ENCODE peak calls at places on chromosomes 2 and 18, in eight cellular contexts. O is uterus, G is GM23248, Q is epithelial cell of proximal tubule, Y is choroid plexus epithelial cell, V is psoas muscle, D is fibroblast of lung, F is GM12878. X is an unnamed sample.

GRCh38 chr2:105376789-105377231 is 22.0 kb downstream of the FHL2 start:
- DNase-seq in O (no peak), G (peak), Q (no peak), Y (peak), V (no peak), D (peak), F (no peak), X (no peak)

GRCh38 chr2:140451324-140451723 is 1671.1 kb upstream of the NXPH2 start:
- DNase-seq in O (no peak), G (no peak), Q (no peak), Y (no peak), V (no peak), D (no peak), F (no peak), X (no peak)

GRCh38 chr18:70301667-70302066 is 12.8 kb downstream of the SOCS6 start:
- DNase-seq in O (no peak), G (no peak), Q (no peak), Y (no peak), V (no peak), D (no peak), F (no peak), X (no peak)

GRCh38 chr2:25481381-25482310 is 139.9 kb upstream of the DNMT3A start:
- DNase-seq in O (no peak), G (peak), Q (no peak), Y (peak), V (no peak), D (peak), F (no peak), X (no peak)

GRCh38 chr2:81050580-81050979 is 746.0 kb upstream of the LRRTM1 start:
- DNase-seq in O (no peak), G (no peak), Q (no peak), Y (no peak), V (no peak), D (no peak), F (no peak), X (no peak)

GRCh38 chr2:237299897-237300296 is 114.1 kb downstream of the COL6A3 start:
- DNase-seq in O (no peak), G (peak), Q (peak), Y (peak), V (no peak), D (peak), F (no peak), X (peak)

GRCh38 chr2:236665572-236666118 is 96.0 kb downstream of the ACKR3 start:
- DNase-seq in O (no peak), G (peak), Q (no peak), Y (no peak), V (no peak), D (no peak), F (no peak), X (no peak)

GRCh38 chr2:157596992-157597681 is 31.5 kb downstream of the ACVR1C start:
- DNase-seq in O (no peak), G (peak), Q (no peak), Y (peak), V (peak), D (peak), F (no peak), X (no peak)

GRCh38 chr2:238504181-238504711 is 77.5 kb downstream of the ASB1 start:
- DNase-seq in O (peak), G (no peak), Q (no peak), Y (no peak), V (no peak), D (no peak), F (no peak), X (no peak)

GRCh38 chr2:20992201-20992711 is 51.6 kb downstream of the APOB start:
- DNase-seq in O (peak), G (peak), Q (no peak), Y (peak), V (no peak), D (no peak), F (no peak), X (no peak)

GRCh38 chr2:200466703-200467418 is 43.0 kb downstream of the KCTD18 start:
- DNase-seq in O (peak), G (peak), Q (no peak), Y (peak), V (peak), D (peak), F (no peak), X (no peak)

GRCh38 chr2:53104263-53104662 is 663.3 kb upstream of the CHAC2 start:
- DNase-seq in O (no peak), G (peak), Q (peak), Y (peak), V (no peak), D (peak), F (no peak), X (peak)

GRCh38 chr2:67486041-67486796 is 89.1 kb downstream of the ETAA1 start:
- DNase-seq in O (no peak), G (peak), Q (no peak), Y (no peak), V (no peak), D (peak), F (no peak), X (no peak)

GRCh38 chr2:235674812-235675211 is 181.0 kb downstream of the AGAP1 start:
- DNase-seq in O (no peak), G (no peak), Q (no peak), Y (no peak), V (no peak), D (no peak), F (no peak), X (no peak)

GRCh38 chr18:31273812-31274527 is 44.0 kb upstream of the DSG1 start:
- DNase-seq in O (no peak), G (no peak), Q (no peak), Y (no peak), V (no peak), D (no peak), F (no peak), X (no peak)

GRCh38 chr2:113232730-113233129 is 46.0 kb downstream of the PAX8 start:
- DNase-seq in O (no peak), G (no peak), Q (no peak), Y (no peak), V (no peak), D (peak), F (no peak), X (no peak)

GRCh38 chr2:17976871-17977746 is 98.6 kb downstream of the KCNS3 start:
- DNase-seq in O (peak), G (peak), Q (peak), Y (peak), V (peak), D (peak), F (no peak), X (peak)

GRCh38 chr2:157256621-157257020 is 884 bp upstream of the GALNT5 start:
- DNase-seq in O (no peak), G (peak), Q (no peak), Y (no peak), V (no peak), D (peak), F (peak), X (no peak)

GRCh38 chr2:74441690-74442482 is at the start of gene RTKN:
- DNase-seq in O (no peak), G (peak), Q (peak), Y (no peak), V (no peak), D (no peak), F (no peak), X (no peak)

GRCh38 chr2:196445991-196446390 is 193.5 kb upstream of the CCDC150 start:
- DNase-seq in O (no peak), G (no peak), Q (no peak), Y (no peak), V (no peak), D (no peak), F (no peak), X (no peak)

GRCh38 chr2:195488567-195488966 is 168.5 kb upstream of the SLC39A10 start:
- DNase-seq in O (no peak), G (peak), Q (no peak), Y (peak), V (no peak), D (no peak), F (no peak), X (no peak)

GRCh38 chr2:317501-318424 is 29.9 kb upstream of the ALKAL2 start:
- DNase-seq in O (no peak), G (peak), Q (no peak), Y (peak), V (no peak), D (peak), F (no peak), X (no peak)

GRCh38 chr2:11090158-11090557 is 65.1 kb upstream of the SLC66A3 start:
- DNase-seq in O (no peak), G (no peak), Q (no peak), Y (no peak), V (no peak), D (no peak), F (no peak), X (no peak)

GRCh38 chr2:105365176-105365575 is 27.8 kb downstream of the C2orf49 start:
- DNase-seq in O (no peak), G (peak), Q (no peak), Y (no peak), V (no peak), D (no peak), F (no peak), X (no peak)

GRCh38 chr2:190649798-190650390 is 1.0 kb downstream of the NAB1 start:
- DNase-seq in O (no peak), G (peak), Q (no peak), Y (no peak), V (no peak), D (peak), F (no peak), X (no peak)

GRCh38 chr2:55150834-55151233 is 81.3 kb downstream of the CLHC1 start:
- DNase-seq in O (no peak), G (no peak), Q (no peak), Y (no peak), V (no peak), D (no peak), F (no peak), X (no peak)

GRCh38 chr2:112055833-112056625 is 960 bp downstream of the TMEM87B start:
- DNase-seq in O (peak), G (peak), Q (no peak), Y (peak), V (peak), D (peak), F (no peak), X (peak)

GRCh38 chr2:24269270-24269669 is 91.1 kb downstream of the ITSN2 start:
- DNase-seq in O (no peak), G (peak), Q (peak), Y (peak), V (no peak), D (no peak), F (no peak), X (peak)

GRCh38 chr2:174051741-174052638 is 86.8 kb upstream of the SP3 start:
- DNase-seq in O (peak), G (peak), Q (no peak), Y (peak), V (no peak), D (peak), F (no peak), X (no peak)

GRCh38 chr2:174051039-174051438 is 85.9 kb upstream of the SP3 start:
- DNase-seq in O (no peak), G (no peak), Q (no peak), Y (no peak), V (no peak), D (no peak), F (no peak), X (no peak)

GRCh38 chr2:174048238-174048637 is 83.1 kb upstream of the SP3 start:
- DNase-seq in O (no peak), G (no peak), Q (no peak), Y (no peak), V (no peak), D (no peak), F (no peak), X (no peak)

GRCh38 chr2:174047746-174048145 is 82.6 kb upstream of the SP3 start:
- DNase-seq in O (no peak), G (no peak), Q (no peak), Y (no peak), V (no peak), D (no peak), F (no peak), X (no peak)

GRCh38 chr2:174049895-174050294 is 84.7 kb upstream of the SP3 start:
- DNase-seq in O (no peak), G (no peak), Q (no peak), Y (no peak), V (no peak), D (no peak), F (no peak), X (no peak)
- H3K4me3 ChIP-seq in O (no peak), G (no peak), Q (no peak), Y (no peak), V (no peak), D (no peak), F (no peak), X (no peak)

DNA sequence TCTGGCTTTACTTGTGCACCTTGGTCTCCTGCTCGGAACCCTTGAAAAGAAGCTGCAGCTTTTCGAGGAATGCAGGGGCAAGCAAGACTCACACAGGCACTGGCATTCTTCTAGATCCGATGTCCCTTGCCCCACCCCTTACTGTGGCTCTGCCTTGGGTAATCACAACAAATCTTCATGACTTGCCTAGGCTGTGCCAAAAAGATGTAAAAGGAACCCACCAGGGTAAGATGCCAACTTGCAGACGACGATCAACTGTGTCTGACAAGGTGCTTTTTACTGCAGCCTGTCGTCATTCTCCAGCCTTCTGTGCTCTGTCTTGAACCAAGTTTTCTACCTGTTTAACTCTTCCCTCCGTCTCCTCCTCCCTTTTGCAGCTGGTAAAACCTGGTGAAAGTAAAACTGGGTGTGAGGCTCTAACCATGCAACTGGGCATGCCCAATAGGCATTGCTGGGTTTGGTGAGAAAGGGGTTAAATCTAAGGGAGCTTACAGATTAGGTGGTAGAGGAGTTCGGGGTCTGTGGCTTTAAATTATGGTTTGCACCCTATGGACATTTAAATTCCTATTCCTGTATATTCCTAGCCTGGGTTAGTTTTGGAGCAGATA is 920 bp upstream of the NRXN1 start:
- DNase-seq in O (no peak), G (no peak), Q (no peak), Y (no peak), V (no peak), D (no peak), F (no peak), X (no peak)
- H3K4me3 ChIP-seq in O (no peak), G (no peak), Q (no peak), Y (no peak), V (no peak), D (no peak), F (no peak), X (no peak)

DNA sequence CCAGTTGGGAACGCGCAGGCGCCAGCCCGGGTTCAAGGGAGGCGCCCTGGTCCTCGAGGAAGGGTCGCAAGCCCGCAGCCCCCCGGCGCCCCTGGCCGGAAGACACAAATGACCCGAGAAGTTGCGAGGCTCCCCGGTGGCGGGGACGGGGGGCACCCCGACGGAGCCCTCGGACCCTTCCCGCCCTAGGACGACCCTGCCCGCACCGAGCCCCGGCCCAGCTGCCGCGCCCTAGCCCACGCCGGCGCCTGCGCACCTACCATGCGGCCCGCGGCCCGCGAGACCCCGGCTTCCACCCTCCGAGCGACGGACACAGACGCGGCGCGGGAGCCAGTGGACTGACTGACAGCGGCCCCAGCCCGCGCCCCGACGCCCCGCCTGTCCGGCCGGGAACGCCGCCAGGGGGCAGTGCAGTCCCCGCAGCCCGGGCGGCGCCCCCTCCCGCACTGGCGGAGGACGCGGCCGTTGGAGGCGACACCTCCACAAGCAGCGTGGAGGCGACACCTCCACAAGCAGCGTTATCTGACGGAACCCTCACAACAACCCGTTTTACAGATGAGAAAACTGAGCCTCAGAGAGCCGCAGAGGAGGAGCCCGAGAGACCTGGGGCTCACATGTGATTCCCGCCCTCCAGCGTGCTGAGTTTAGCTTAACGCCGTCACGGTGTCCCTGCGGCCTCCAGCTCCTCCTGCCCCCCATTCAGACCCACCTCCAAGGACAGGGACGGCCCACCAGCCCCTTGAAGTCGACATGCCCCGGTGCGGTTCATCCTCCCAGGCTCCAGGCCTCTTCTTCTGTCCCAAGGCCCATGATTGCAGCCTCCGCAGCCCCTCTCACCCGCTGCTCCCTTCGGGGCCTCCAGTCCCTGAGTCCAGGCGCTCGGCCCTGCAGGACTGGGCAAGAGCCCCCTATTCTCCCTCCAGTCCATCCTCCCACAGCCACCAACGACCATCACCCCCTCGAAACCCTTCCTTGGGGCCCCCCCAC is at the start of gene NMUR1:
- DNase-seq in O (peak), G (peak), Q (no peak), Y (no peak), V (peak), D (peak), F (no peak), X (no peak)
- H3K4me3 ChIP-seq in O (peak), G (peak), Q (no peak), Y (no peak), V (peak), D (no peak), F (peak), X (no peak)

GRCh38 chr2:69948032-69948962 is 13.1 kb downstream of the ASPRV1 start:
- DNase-seq in O (no peak), G (peak), Q (no peak), Y (no peak), V (no peak), D (peak), F (no peak), X (no peak)

GRCh38 chr2:69945900-69946299 is 15.5 kb downstream of the ASPRV1 start:
- DNase-seq in O (no peak), G (no peak), Q (no peak), Y (no peak), V (no peak), D (no peak), F (no peak), X (no peak)

GRCh38 chr2:69945447-69945846 is 16.0 kb downstream of the ASPRV1 start:
- DNase-seq in O (no peak), G (peak), Q (no peak), Y (no peak), V (no peak), D (no peak), F (no peak), X (no peak)

GRCh38 chr2:69946351-69947077 is 14.9 kb downstream of the ASPRV1 start:
- DNase-seq in O (no peak), G (peak), Q (no peak), Y (peak), V (no peak), D (peak), F (peak), X (peak)

DNA sequence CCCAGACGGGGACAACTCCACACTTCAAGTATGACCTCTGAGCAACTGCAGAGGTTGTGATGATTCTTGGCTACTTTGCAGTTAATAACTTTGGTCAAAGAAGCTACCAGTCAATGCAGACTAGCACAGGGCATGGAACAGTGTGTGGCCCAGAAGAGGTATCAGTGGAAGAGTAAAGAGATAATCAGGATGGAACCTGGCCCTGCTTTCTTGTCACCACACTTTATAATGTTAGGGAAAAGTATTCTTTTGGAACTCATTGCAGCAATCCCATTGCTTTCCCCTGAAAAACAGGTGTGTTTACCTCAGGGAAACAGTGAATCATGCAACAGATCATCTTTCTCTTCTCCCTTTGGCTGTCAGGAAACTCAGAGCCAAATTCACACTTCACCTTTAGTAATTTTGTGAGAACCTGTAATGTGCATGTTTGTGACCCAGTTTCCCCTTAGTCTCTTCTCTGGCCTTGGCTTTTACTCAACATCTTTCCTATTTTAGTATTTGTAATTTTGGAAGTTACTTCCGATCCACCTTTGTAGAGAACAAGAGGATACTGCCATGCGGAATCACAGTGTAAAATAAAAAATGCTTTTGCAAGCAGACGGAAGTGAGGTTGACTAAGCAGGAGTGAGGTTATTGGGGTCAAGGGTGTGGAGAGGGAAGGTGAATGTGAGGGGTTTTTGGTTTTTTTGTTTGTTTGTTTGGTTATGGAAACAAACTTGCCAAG is 14.2 kb downstream of the ASPRV1 start:
- DNase-seq in O (no peak), G (no peak), Q (no peak), Y (no peak), V (no peak), D (no peak), F (no peak), X (no peak)
- H3K4me3 ChIP-seq in O (no peak), G (no peak), Q (no peak), Y (no peak), V (no peak), D (no peak), F (no peak), X (no peak)

DNA sequence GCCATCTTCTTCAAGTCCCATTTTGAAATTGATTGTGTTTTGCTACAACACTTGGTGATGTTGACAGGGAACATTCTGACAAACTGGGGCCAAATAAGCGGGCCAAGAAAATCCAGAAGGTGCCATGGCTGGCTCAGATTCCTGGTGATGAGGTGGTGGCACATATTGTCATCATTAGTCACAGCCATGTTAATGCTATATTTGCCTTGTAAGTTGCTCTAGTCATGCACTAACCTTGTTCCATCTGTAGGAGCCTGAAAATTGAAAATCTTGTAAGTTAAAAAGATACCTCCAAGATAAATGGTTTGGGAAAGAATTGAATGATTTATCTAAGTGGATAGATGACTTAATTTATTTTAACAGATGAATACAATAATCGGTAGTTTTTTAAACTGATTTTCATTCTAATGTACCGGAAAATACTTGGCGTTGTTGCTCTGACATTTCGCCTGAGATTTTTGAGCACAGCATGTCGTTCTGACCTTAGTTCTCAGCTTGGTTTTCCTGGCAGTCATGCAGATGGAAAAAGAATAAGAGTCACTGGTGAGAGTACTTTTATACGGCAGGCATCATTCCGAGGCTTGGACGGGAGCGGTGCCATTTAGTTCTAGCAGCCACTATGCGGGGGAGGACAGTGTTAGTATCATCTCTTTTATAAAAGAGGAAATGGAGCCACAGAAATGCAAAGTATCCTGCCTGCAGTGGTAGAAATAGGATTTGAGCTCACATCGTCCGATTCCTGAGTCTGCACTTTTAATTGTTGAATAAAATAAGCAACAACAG is 133.9 kb downstream of the ZNF532 start:
- DNase-seq in O (peak), G (peak), Q (no peak), Y (peak), V (peak), D (peak), F (no peak), X (no peak)
- H3K4me3 ChIP-seq in O (no peak), G (peak), Q (no peak), Y (peak), V (peak), D (peak), F (peak), X (no peak)

GRCh38 chr2:222424281-222424728 is at the start of gene SGPP2:
- DNase-seq in O (no peak), G (no peak), Q (no peak), Y (no peak), V (no peak), D (no peak), F (no peak), X (no peak)
- H3K4me3 ChIP-seq in O (peak), G (no peak), Q (peak), Y (no peak), V (peak), D (no peak), F (peak), X (peak)